ENCODE peak calls at places on chromosome 17, in four cellular contexts. Z, J, V and Y are unnamed samples.

GRCh38 chr17:44781553-44782348 is 23.0 kb downstream of the ADAM11 start:
- DNase-seq in V (no peak), Z (peak; percentile 69), J (no peak), Y (no peak)

GRCh38 chr17:78862073-78863023 is 21.7 kb upstream of the USP36 start:
- DNase-seq in Z (no peak), V (peak; percentile 94), J (no peak), Y (peak; percentile 82)

GRCh38 chr17:41986634-41987033 is 20.0 kb downstream of the CNP start:
- DNase-seq in V (no peak), Z (no peak), J (no peak), Y (no peak)

GRCh38 chr17:80053102-80053501 is 16.7 kb downstream of the CCDC40 start:
- DNase-seq in J (no peak), Z (no peak), V (no peak), Y (no peak)

GRCh38 chr17:45102856-45103255 is 29.5 kb downstream of the PLCD3 start:
- DNase-seq in J (no peak), Z (no peak), V (no peak), Y (no peak)

GRCh38 chr17:20280832-20281231 is 186.5 kb downstream of the LGALS9B start:
- DNase-seq in V (no peak), J (no peak), Z (no peak), Y (no peak)

GRCh38 chr17:49365667-49366066 is 3.6 kb upstream of the ZNF652 start:
- DNase-seq in J (peak; percentile 10), V (no peak), Z (peak; percentile 76), Y (no peak)

GRCh38 chr17:29712677-29713076 is 90.0 kb upstream of the CORO6 start:
- DNase-seq in J (no peak), V (no peak), Z (no peak), Y (no peak)

GRCh38 chr17:44677136-44677535 is 12.4 kb downstream of the CCDC43 start:
- DNase-seq in J (no peak), V (no peak), Z (no peak), Y (no peak)

GRCh38 chr17:7021993-7022778 is 664 bp upstream of the BCL6B start:
- DNase-seq in V (peak; percentile 93), Z (peak; percentile 92), J (peak; percentile 8), Y (no peak)

GRCh38 chr17:82840431-82840831 is 609 bp upstream of the ZNF750 start:
- DNase-seq in J (no peak), Z (no peak), V (no peak), Y (no peak)

GRCh38 chr17:45948498-45948880 is 50.6 kb upstream of the STH start:
- DNase-seq in Z (no peak), J (no peak), V (no peak), Y (no peak)

GRCh38 chr17:71441098-71441497 is 679.7 kb upstream of the SOX9 start:
- DNase-seq in J (no peak), V (no peak), Z (no peak), Y (peak; percentile 46)

GRCh38 chr17:77571562-77571981 is 386.9 kb upstream of the TNRC6C start:
- DNase-seq in V (no peak), Z (no peak), J (no peak), Y (no peak)

GRCh38 chr17:48162305-48162934 is 54.9 kb downstream of the SNX11 start:
- DNase-seq in J (no peak), Z (no peak), V (no peak), Y (no peak)

GRCh38 chr17:30296499-30297038 is 4.8 kb upstream of the BLMH start:
- DNase-seq in V (no peak), J (no peak), Z (no peak), Y (no peak)

GRCh38 chr17:68199837-68200688 is 47.8 kb upstream of the AMZ2 start:
- DNase-seq in V (no peak), Z (no peak), J (no peak), Y (no peak)

GRCh38 chr17:41736983-41737679 is 2.7 kb upstream of the HAP1 start:
- DNase-seq in Z (no peak), J (no peak), V (no peak), Y (no peak)